ENCODE peak calls at places on chromosome 21, in five cellular contexts. X is CD8-positive, alpha-beta T cell; Z is amniotic stem cell; J is astrocyte of the spinal cord; E is T-helper 1 cell. V is an unnamed sample.

GRCh38 chr21:44927587-44928461 is 7.1 kb upstream of the ITGB2 start:
- DNase-seq in Z (peak; percentile 20), X (peak; percentile 84), J (peak; percentile 62), E (peak; percentile 68), V (no peak)

GRCh38 chr21:38354231-38354630 is 97.4 kb downstream of the KCNJ15 start:
- DNase-seq in Z (no peak), E (no peak), X (no peak), J (no peak), V (no peak)

GRCh38 chr21:34796518-34797201 is 127.9 kb downstream of the CLIC6 start:
- DNase-seq in X (no peak), E (no peak), J (no peak), Z (no peak), V (no peak)

GRCh38 chr21:38806942-38807284 is 1.2 kb downstream of the ETS2 start:
- DNase-seq in X (no peak), E (no peak), J (peak; percentile 47), Z (no peak), V (no peak)

GRCh38 chr21:28099296-28099695 is 893.4 kb downstream of the LTN1 start:
- DNase-seq in J (no peak), Z (no peak), X (no peak), E (no peak), V (no peak)

GRCh38 chr21:35048183-35048601 is 910 bp downstream of the RUNX1 start:
- DNase-seq in E (no peak), J (no peak), X (no peak), Z (no peak), V (no peak)

GRCh38 chr21:39660596-39660995 is 47.9 kb downstream of the B3GALT5 start:
- DNase-seq in E (no peak), J (peak; percentile 84), Z (peak; percentile 62), X (no peak), V (no peak)

GRCh38 chr21:32712043-32712442 is 15.8 kb downstream of the SYNJ1 start:
- DNase-seq in X (no peak), E (no peak), Z (no peak), J (peak; percentile 22), V (no peak)

GRCh38 chr21:36615274-36615964 is 83.5 kb upstream of the SIM2 start:
- DNase-seq in E (no peak), Z (no peak), X (no peak), J (no peak), V (no peak)

GRCh38 chr21:46424621-46425020 is 34.1 kb upstream of the DIP2A start:
- DNase-seq in X (peak; percentile 37), E (no peak), Z (no peak), J (no peak), V (no peak)

GRCh38 chr21:14454642-14455009 is 71.7 kb upstream of the HSPA13 start:
- DNase-seq in J (no peak), Z (no peak), X (no peak), E (no peak), V (no peak)

GRCh38 chr21:38807481-38807880 is 1.8 kb downstream of the ETS2 start:
- DNase-seq in X (no peak), Z (no peak), J (peak; percentile 44), E (no peak), V (no peak)

GRCh38 chr21:43815991-43816390 is 26.6 kb downstream of the RRP1 start:
- DNase-seq in Z (no peak), J (no peak), X (no peak), E (no peak), V (no peak)

GRCh38 chr21:27173052-27173451 is 206.2 kb upstream of the ADAMTS5 start:
- DNase-seq in X (no peak), E (no peak), Z (no peak), J (no peak), V (no peak)

GRCh38 chr21:33668180-33668579 is 25.9 kb downstream of the ITSN1 start:
- DNase-seq in E (no peak), X (no peak), J (no peak), Z (no peak), V (no peak)

GRCh38 chr21:44950351-44950750 is 10.5 kb downstream of the SLX9 start:
- DNase-seq in E (no peak), J (no peak), X (no peak), Z (no peak), V (no peak)

GRCh38 chr21:29504751-29505321 is 206.1 kb downstream of the BACH1 start:
- DNase-seq in Z (no peak), E (no peak), J (peak; percentile 68), X (no peak), V (no peak)

GRCh38 chr21:15894596-15894995 is 164.8 kb downstream of the USP25 start:
- DNase-seq in E (no peak), Z (no peak), X (no peak), J (peak; percentile 62), V (no peak)

GRCh38 chr21:34844033-34844923 is 175.5 kb downstream of the CLIC6 start:
- DNase-seq in E (no peak), J (peak; percentile 49), Z (no peak), X (no peak), V (no peak)

GRCh38 chr21:36127250-36127904 is 7.5 kb upstream of the CBR3 start:
- DNase-seq in J (no peak), E (no peak), X (no peak), Z (no peak), V (no peak)

GRCh38 chr21:42263591-42264131 is 44.7 kb downstream of the ABCG1 start:
- DNase-seq in Z (no peak), E (no peak), X (no peak), J (no peak), V (no peak)

GRCh38 chr21:39083377-39084008 is 99.8 kb downstream of the PSMG1 start:
- DNase-seq in J (no peak), Z (no peak), X (no peak), E (no peak), V (no peak)

GRCh38 chr21:38295997-38296764 is 39.4 kb downstream of the KCNJ15 start:
- DNase-seq in J (no peak), E (no peak), X (no peak), Z (no peak), V (no peak)

GRCh38 chr21:15063821-15064575 is 802 bp downstream of the NRIP1 start:
- DNase-seq in X (no peak), E (peak; percentile 11), Z (no peak), J (peak; percentile 38), V (no peak)

GRCh38 chr21:42301371-42302291 is 13.6 kb downstream of the TFF3 start:
- DNase-seq in J (no peak), Z (no peak), X (no peak), E (no peak), V (no peak)

GRCh38 chr21:39533545-39534226 is 79.1 kb upstream of the B3GALT5 start:
- DNase-seq in Z (no peak), J (no peak), E (no peak), X (no peak), V (no peak)

GRCh38 chr21:34129039-34129891 is 55.9 kb downstream of the MRPS6 start:
- DNase-seq in X (peak; percentile 38), J (peak; percentile 91), Z (peak; percentile 95), E (peak; percentile 20), V (peak; percentile 30)

GRCh38 chr21:44989538-44989888 is 49.7 kb downstream of the SLX9 start:
- DNase-seq in X (no peak), E (no peak), J (peak; percentile 50), Z (no peak), V (no peak)

GRCh38 chr21:46084041-46084561 is 13.8 kb upstream of the COL6A2 start:
- DNase-seq in J (no peak), X (no peak), Z (no peak), E (no peak), V (no peak)